ENCODE peak calls at places on chromosomes 11 and 22, in four cellular contexts. H, P, M and Y are unnamed samples.

GRCh38 chr11:75554258-75555022 is 7.6 kb upstream of the SERPINH1 start:
- DNase-seq in H (peak), P (peak), M (no peak), Y (no peak)

GRCh38 chr11:71500601-71501021 is 26.5 kb upstream of the KRTAP5-7 start:
- DNase-seq in H (no peak), P (no peak), M (no peak), Y (no peak)

GRCh38 chr22:49668402-49668801 is 159.3 kb downstream of the BRD1 start:
- DNase-seq in H (no peak), P (no peak), M (no peak), Y (peak)

GRCh38 chr11:3156282-3156660 is 8.8 kb downstream of the OSBPL5 start:
- DNase-seq in H (peak), P (no peak), M (no peak), Y (no peak)

GRCh38 chr11:127003260-127003981 is 2.9 kb upstream of the KIRREL3 start:
- DNase-seq in H (no peak), P (no peak), M (no peak), Y (no peak)

GRCh38 chr11:106202935-106203620 is 125.6 kb downstream of the AASDHPPT start:
- DNase-seq in H (no peak), P (no peak), M (no peak), Y (no peak)

GRCh38 chr22:42065408-42066132 is 5.0 kb downstream of the NAGA start:
- DNase-seq in H (no peak), P (no peak), M (no peak), Y (no peak)

GRCh38 chr11:112310414-112310813 is 49.8 kb upstream of the PLET1 start:
- DNase-seq in H (peak), P (no peak), M (no peak), Y (no peak)

GRCh38 chr11:72411623-72412532 is 22.5 kb downstream of the CLPB start:
- DNase-seq in H (no peak), P (no peak), M (no peak), Y (no peak)

GRCh38 chr11:1565904-1566247 is 6.2 kb downstream of the DUSP8 start:
- DNase-seq in H (no peak), P (no peak), M (no peak), Y (no peak)

GRCh38 chr22:27358096-27358870 is 443.3 kb downstream of the MN1 start:
- DNase-seq in H (no peak), P (no peak), M (no peak), Y (no peak)

GRCh38 chr11:44943118-44943517 is 7.6 kb downstream of the TP53I11 start:
- DNase-seq in H (no peak), P (no peak), M (no peak), Y (no peak)

GRCh38 chr11:57144531-57145320 is 37.0 kb upstream of the LRRC55 start:
- DNase-seq in H (no peak), P (no peak), M (no peak), Y (no peak)

GRCh38 chr11:116086426-116086825 is 582.2 kb upstream of the CADM1 start:
- DNase-seq in H (no peak), P (no peak), M (no peak), Y (no peak)

GRCh38 chr22:25849514-25849913 is 107.5 kb downstream of the MYO18B start:
- DNase-seq in H (no peak), P (no peak), M (no peak), Y (no peak)

GRCh38 chr22:18056802-18057474 is 20.9 kb upstream of the PEX26 start:
- DNase-seq in H (no peak), P (no peak), M (no peak), Y (no peak)

GRCh38 chr22:47328550-47329243 is 566.2 kb downstream of the TBC1D22A start:
- DNase-seq in H (peak), P (peak), M (no peak), Y (no peak)

GRCh38 chr11:538431-539051 is 1.2 kb downstream of the LRRC56 start:
- DNase-seq in H (no peak), P (no peak), M (no peak), Y (no peak)

GRCh38 chr11:535519-536454 is at the start of gene HRAS:
- DNase-seq in H (peak), P (peak), M (peak), Y (peak)

GRCh38 chr11:537622-538430 is 499 bp downstream of the LRRC56 start:
- DNase-seq in H (no peak), P (no peak), M (no peak), Y (no peak)

GRCh38 chr11:534592-535518 is 521 bp downstream of the HRAS start:
- DNase-seq in H (peak), P (no peak), M (no peak), Y (no peak)

DNA sequence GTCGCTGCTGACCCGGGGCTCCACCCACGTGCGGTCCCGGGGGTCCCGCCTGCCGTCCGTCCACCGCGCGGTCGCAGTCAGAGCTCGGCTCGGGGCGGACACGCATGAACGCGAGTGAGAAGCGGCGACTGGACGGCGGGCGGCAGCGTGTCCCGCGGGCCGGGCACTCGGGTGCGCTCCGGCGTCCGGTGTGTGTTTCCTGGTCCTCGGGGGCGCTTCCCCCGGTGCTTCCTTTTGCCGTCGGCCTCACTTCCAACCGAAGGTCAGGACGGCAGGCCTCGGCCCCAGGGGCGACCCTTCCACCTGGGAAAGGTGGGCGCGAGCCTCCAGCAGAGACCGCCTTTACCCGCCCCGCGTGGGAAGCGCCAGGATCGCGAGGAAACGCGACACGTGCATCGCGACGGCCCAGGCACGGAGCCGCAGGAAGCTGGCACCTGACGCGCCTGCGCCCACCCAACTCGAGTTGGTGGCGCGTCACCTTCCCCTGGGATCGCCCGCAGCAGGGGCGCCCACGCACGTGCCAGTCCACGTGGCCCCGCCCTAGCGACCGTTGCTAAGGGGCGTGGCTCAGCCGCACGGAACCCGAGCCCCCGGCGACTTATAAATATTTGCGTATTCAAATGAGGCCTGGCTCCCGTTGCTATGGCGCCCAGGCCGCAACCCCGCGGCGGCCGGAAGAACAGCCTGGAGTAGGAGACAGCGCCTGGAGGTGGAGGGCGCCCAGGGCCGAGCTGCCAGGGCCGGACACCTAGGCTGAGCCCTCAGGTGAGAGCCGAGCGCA is at the start of gene LRRC56:
- DNase-seq in H (peak), P (peak), M (peak), Y (peak)
- TF ChIP-seq CTCF in H (no peak), P (no peak), M (no peak), Y (no peak)

GRCh38 chr11:70068345-70068744 is 9.8 kb upstream of the ANO1 start:
- DNase-seq in H (no peak), P (no peak), M (no peak), Y (no peak)

GRCh38 chr11:70067036-70067435 is 11.1 kb upstream of the ANO1 start:
- DNase-seq in H (no peak), P (no peak), M (no peak), Y (no peak)

GRCh38 chr11:70068950-70069349 is 9.2 kb upstream of the ANO1 start:
- DNase-seq in H (no peak), P (no peak), M (no peak), Y (no peak)

GRCh38 chr11:70066628-70067027 is 11.5 kb upstream of the ANO1 start:
- DNase-seq in H (no peak), P (no peak), M (no peak), Y (no peak)

GRCh38 chr11:70067591-70068341 is 10.4 kb upstream of the ANO1 start:
- DNase-seq in H (no peak), P (no peak), M (no peak), Y (peak)
- TF ChIP-seq CTCF in H (no peak), P (no peak), M (no peak), Y (no peak)

DNA sequence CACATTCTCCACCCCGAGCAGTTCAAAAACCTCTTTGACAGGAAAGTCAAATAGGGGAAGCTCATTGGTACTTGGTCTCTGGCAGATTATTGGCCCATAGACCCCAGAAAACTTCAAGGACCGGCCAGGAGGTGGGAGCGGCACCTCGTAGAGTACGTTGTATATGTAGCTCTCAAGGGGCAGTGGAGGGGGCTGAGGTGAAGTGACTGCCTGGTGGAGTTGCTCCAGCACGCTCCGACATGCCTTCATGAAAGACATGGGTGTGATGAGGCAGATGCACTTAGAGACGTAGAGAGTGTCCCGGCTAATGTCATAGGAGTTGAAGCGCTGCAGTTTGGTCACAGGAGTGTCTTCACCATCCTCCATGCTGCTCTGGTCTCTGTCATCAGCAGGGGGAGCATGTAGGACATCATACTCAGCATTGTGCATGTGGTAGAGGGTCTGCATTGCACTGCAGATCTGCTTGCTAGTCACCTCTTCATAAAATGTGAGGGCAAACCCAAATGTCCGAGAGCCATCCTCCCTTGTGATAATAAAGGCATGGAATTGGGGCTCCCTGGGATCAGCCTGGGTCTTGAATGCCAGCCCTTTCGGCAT is 61.3 kb downstream of the DENND5A start:
- DNase-seq in H (no peak), P (no peak), M (no peak), Y (no peak)
- TF ChIP-seq CTCF in H (no peak), P (no peak), M (no peak), Y (no peak)

GRCh38 chr11:41206388-41206787 is 253.1 kb downstream of the LRRC4C start:
- DNase-seq in H (no peak), P (no peak), M (no peak), Y (no peak)

GRCh38 chr11:41201156-41201555 is 258.3 kb downstream of the LRRC4C start:
- DNase-seq in H (peak), P (no peak), M (no peak), Y (no peak)
- TF ChIP-seq CTCF in H (peak), P (peak), M (no peak), Y (no peak)

DNA sequence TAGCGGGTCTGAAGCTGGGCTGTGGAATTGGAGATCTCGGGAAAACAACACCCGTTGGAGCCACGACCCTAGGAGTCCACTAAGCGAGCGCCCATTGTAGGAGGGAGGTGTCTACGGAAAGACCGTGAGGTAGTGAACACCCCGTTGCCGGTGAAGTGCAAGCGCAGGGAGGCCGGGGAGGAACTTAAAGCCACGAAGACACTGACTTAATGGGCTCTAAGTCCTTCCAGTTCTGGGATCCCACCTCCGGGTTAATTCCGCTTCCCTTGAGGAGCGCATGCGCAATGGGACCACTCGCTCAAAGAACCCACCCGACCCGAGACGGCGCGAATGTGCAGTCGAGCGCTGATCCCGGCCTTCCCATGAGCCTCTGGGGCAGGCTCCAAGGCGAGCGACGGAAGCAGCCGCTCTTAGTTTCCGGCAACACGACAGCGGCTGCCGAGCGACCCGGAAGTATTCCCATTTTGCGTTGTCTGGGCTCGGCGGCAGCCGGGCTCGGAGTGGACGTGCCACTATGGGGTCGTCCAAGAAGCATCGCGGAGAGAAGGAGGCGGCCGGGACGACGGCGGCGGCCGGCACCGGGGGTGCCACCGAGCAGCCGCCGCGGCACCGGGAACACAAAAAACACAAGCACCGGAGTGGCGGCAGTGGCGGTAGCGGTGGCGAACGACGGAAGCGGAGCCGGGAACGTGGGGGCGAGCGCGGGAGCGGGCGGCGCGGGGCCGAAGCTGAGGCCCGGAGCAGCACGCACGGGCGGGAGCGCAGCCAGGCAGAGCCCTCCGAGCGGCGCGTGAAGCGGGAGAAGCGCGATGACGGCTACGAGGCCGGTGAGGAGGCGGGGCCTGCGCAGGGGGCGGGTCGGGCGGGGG is at the start of gene SART1:
- DNase-seq in H (peak), P (peak), M (peak), Y (peak)
- TF ChIP-seq CTCF in H (no peak), P (no peak), M (no peak), Y (no peak)

GRCh38 chr22:19429950-19430889 is 1.3 kb downstream of the HIRA start:
- DNase-seq in H (peak), P (no peak), M (peak), Y (peak)

GRCh38 chr22:19430890-19431541 is 517 bp downstream of the HIRA start:
- DNase-seq in H (peak), P (no peak), M (peak), Y (peak)

GRCh38 chr22:19431641-19432091 is at the start of gene HIRA:
- DNase-seq in H (peak), P (no peak), M (peak), Y (peak)

GRCh38 chr22:19434829-19435580 is 2.7 kb downstream of the MRPL40 start:
- DNase-seq in H (no peak), P (no peak), M (no peak), Y (no peak)

GRCh38 chr22:19432092-19432844 is at the start of gene MRPL40:
- DNase-seq in H (peak), P (peak), M (peak), Y (peak)
- TF ChIP-seq CTCF in H (no peak), P (no peak), M (no peak), Y (no peak)

GRCh38 chr11:73760680-73761402 is at the start of gene RAB6A:
- DNase-seq in H (peak), P (peak), M (peak), Y (peak)
- TF ChIP-seq CTCF in H (peak), P (peak), M (peak), Y (peak)

GRCh38 chr11:124415356-124415923 is 9.2 kb downstream of the OR8B4 start:
- DNase-seq in H (peak), P (no peak), M (no peak), Y (no peak)

GRCh38 chr11:124424384-124424921 is at the start of gene OR8B4:
- DNase-seq in H (no peak), P (no peak), M (no peak), Y (no peak)

GRCh38 chr11:124421043-124421442 is 3.6 kb downstream of the OR8B4 start:
- DNase-seq in H (no peak), P (no peak), M (no peak), Y (no peak)
- TF ChIP-seq CTCF in H (no peak), P (no peak), M (no peak), Y (no peak)

GRCh38 chr11:59186130-59186594 is 14.2 kb downstream of the DTX4 start:
- DNase-seq in H (peak), P (no peak), M (no peak), Y (peak)
- TF ChIP-seq CTCF in H (peak), P (peak), M (peak), Y (peak)